ENCODE peak calls at places on chromosomes 4 and X, in four cellular contexts. One of them, this sample, is unnamed.
A peak's percentile ranks its signal among the peaks of the same experiment; 100 is the strongest.

GRCh38 chrX:72306851-72307645 is 1.3 kb upstream of the CITED1 start:
- DNase-seq in mammary epithelial cell: peak; percentile 70
- DNase-seq in Right ventricle myocardium superior: peak; percentile 63
- DNase-seq in AG04449: peak; percentile 3
- DNase-seq in this sample: peak; percentile 48

GRCh38 chr4:87117051-87117729 is 103.2 kb downstream of the KLHL8 start:
- DNase-seq in mammary epithelial cell: no peak
- DNase-seq in Right ventricle myocardium superior: no peak
- DNase-seq in AG04449: no peak
- DNase-seq in this sample: no peak

GRCh38 chrX:153827016-153827415 is 3.3 kb downstream of the PDZD4 start:
- DNase-seq in mammary epithelial cell: no peak
- DNase-seq in Right ventricle myocardium superior: no peak
- DNase-seq in AG04449: no peak
- DNase-seq in this sample: no peak

GRCh38 chr4:186304816-186305520 is 39.0 kb downstream of the F11 start:
- DNase-seq in mammary epithelial cell: no peak
- DNase-seq in Right ventricle myocardium superior: no peak
- DNase-seq in AG04449: no peak
- DNase-seq in this sample: no peak

GRCh38 chr4:142778430-142778829 is 67.7 kb downstream of the INPP4B start:
- DNase-seq in mammary epithelial cell: peak; percentile 29
- DNase-seq in Right ventricle myocardium superior: no peak
- DNase-seq in AG04449: peak; percentile 2
- DNase-seq in this sample: no peak

GRCh38 chr4:99763635-99764101 is 53.0 kb upstream of the DAPP1 start:
- DNase-seq in mammary epithelial cell: peak; percentile 94
- DNase-seq in Right ventricle myocardium superior: no peak
- DNase-seq in AG04449: peak; percentile 70
- DNase-seq in this sample: no peak

GRCh38 chr4:84531689-84532088 is 32.6 kb upstream of the NKX6-1 start:
- DNase-seq in mammary epithelial cell: peak; percentile 66
- DNase-seq in Right ventricle myocardium superior: no peak
- DNase-seq in AG04449: no peak
- DNase-seq in this sample: no peak

GRCh38 chr4:41334182-41334581 is 77.5 kb downstream of the UCHL1 start:
- DNase-seq in mammary epithelial cell: peak; percentile 25
- DNase-seq in Right ventricle myocardium superior: no peak
- DNase-seq in AG04449: no peak
- DNase-seq in this sample: no peak

GRCh38 chr4:41887821-41888699 is 47.2 kb upstream of the TMEM33 start:
- DNase-seq in mammary epithelial cell: no peak
- DNase-seq in Right ventricle myocardium superior: no peak
- DNase-seq in AG04449: peak; percentile 4
- DNase-seq in this sample: no peak

GRCh38 chrX:52262195-52262546 is 77.5 kb downstream of the MAGED4 start:
- DNase-seq in mammary epithelial cell: peak; percentile 0
- DNase-seq in Right ventricle myocardium superior: no peak
- DNase-seq in AG04449: no peak
- DNase-seq in this sample: no peak

GRCh38 chr4:67198757-67199156 is 346.5 kb downstream of the CENPC start:
- DNase-seq in mammary epithelial cell: peak; percentile 42
- DNase-seq in Right ventricle myocardium superior: no peak
- DNase-seq in AG04449: no peak
- DNase-seq in this sample: no peak

GRCh38 chrX:8988456-8988855 is 45.5 kb downstream of the FAM9B start:
- DNase-seq in mammary epithelial cell: peak; percentile 29
- DNase-seq in Right ventricle myocardium superior: peak; percentile 47
- DNase-seq in AG04449: peak; percentile 1
- DNase-seq in this sample: no peak

GRCh38 chrX:45596190-45596808 is 395.6 kb upstream of the DIPK2B start:
- DNase-seq in mammary epithelial cell: no peak
- DNase-seq in Right ventricle myocardium superior: no peak
- DNase-seq in AG04449: no peak
- DNase-seq in this sample: no peak

GRCh38 chr4:163548481-163549243 is 54.2 kb downstream of the TMA16 start:
- DNase-seq in mammary epithelial cell: peak; percentile 29
- DNase-seq in Right ventricle myocardium superior: no peak
- DNase-seq in AG04449: no peak
- DNase-seq in this sample: no peak

GRCh38 chr4:126269106-126269505 is 954.4 kb downstream of the FAT4 start:
- DNase-seq in mammary epithelial cell: no peak
- DNase-seq in Right ventricle myocardium superior: peak; percentile 53
- DNase-seq in AG04449: no peak
- DNase-seq in this sample: no peak

This sample was measured in GDM1.